ENCODE peak calls at places on chromosomes 13 and 19, in ten cellular contexts. J is CD4-positive, alpha-beta memory T cell; B is activated CD8-positive, alpha-beta memory T cell treated with anti-CD3 and anti-CD28 coated beads for 1 hour; A is pancreas; Y is stimulated activated CD8-positive, alpha-beta memory T cell treated with anti-CD3 and anti-CD28 coated beads, Interleukin-7, amount 100 ng/mL, for 24 hours; D is activated CD4-positive, alpha-beta memory T cell treated with anti-CD3 and anti-CD28 coated beads, Interleukin-2, amount 10 ng/mL, durations not matched to agents 7 days and 5 days; K is effector CD8-positive, alpha-beta T cell; W is breast epithelium; P is stimulated activated CD4-positive, alpha-beta T cell treated with anti-CD3 and anti-CD28 coated beads, Interleukin-15, amount 100 ng/mL, for 24 hours; S is iris pigment epithelial cell. O is an unnamed sample.

GRCh38 chr13:27654816-27655215 is 33.1 kb downstream of the POLR1D start:
- DNase-seq in B (no peak), K (no peak), D (no peak), A (no peak), P (no peak), W (no peak), Y (no peak), J (no peak), S (no peak), O (no peak)

GRCh38 chr13:102328909-102329308 is 72.9 kb downstream of the FGF14 start:
- DNase-seq in Y (no peak), W (no peak), P (no peak), D (no peak), K (no peak), J (no peak), S (no peak), B (no peak), A (no peak), O (no peak)

GRCh38 chr19:6060600-6061391 is 49.5 kb downstream of the RFX2 start:
- DNase-seq in J (peak; percentile 80), P (peak; percentile 53), W (peak; percentile 56), A (no peak), S (peak; percentile 58), K (no peak), D (peak; percentile 55), Y (no peak), B (peak; percentile 10), O (no peak)

GRCh38 chr13:36919206-36919832 is 719 bp downstream of the SMAD9 start:
- DNase-seq in Y (no peak), W (no peak), J (no peak), P (peak; percentile 17), S (peak; percentile 22), K (no peak), A (peak; percentile 23), D (no peak), B (no peak), O (peak; percentile 26)

GRCh38 chr19:47247308-47247990 is 8.9 kb upstream of the CCDC9 start:
- DNase-seq in W (peak; percentile 68), B (peak; percentile 70), P (peak; percentile 88), K (peak; percentile 76), J (peak; percentile 68), A (peak; percentile 82), Y (peak; percentile 70), S (peak; percentile 73), D (peak; percentile 84), O (peak; percentile 23)

GRCh38 chr13:92512852-92513251 is 713.8 kb upstream of the GPC6 start:
- DNase-seq in S (no peak), K (no peak), Y (no peak), W (no peak), J (no peak), A (no peak), P (no peak), D (no peak), B (no peak), O (no peak)

GRCh38 chr19:41298327-41298964 is 11.5 kb upstream of the CCDC97 start:
- DNase-seq in Y (no peak), P (no peak), D (no peak), K (no peak), J (peak; percentile 80), W (peak; percentile 80), B (no peak), A (no peak), S (peak; percentile 81), O (no peak)

GRCh38 chr19:5253403-5254110 is 87.1 kb downstream of the PTPRS start:
- DNase-seq in Y (no peak), B (no peak), J (no peak), A (no peak), S (peak; percentile 39), W (no peak), D (no peak), P (no peak), K (no peak), O (no peak)

GRCh38 chr19:11987405-11988231 is 22.8 kb downstream of the ZNF763 start:
- DNase-seq in P (peak; percentile 99), S (peak; percentile 96), K (peak; percentile 88), B (peak; percentile 87), J (peak; percentile 92), D (peak; percentile 94), A (peak; percentile 94), W (peak; percentile 94), Y (peak; percentile 91), O (no peak)

GRCh38 chr19:31897292-31897691 is 448.1 kb upstream of the ZNF507 start:
- DNase-seq in P (no peak), W (peak; percentile 26), S (no peak), A (no peak), K (no peak), D (no peak), Y (no peak), B (no peak), J (no peak), O (no peak)

GRCh38 chr19:21197589-21198295 is 55.9 kb downstream of the ZNF431 start:
- DNase-seq in W (no peak), K (no peak), A (no peak), D (no peak), J (no peak), P (no peak), Y (no peak), S (peak; percentile 71), B (no peak), O (no peak)

GRCh38 chr19:11195169-11195568 is 2.2 kb downstream of the KANK2 start:
- DNase-seq in D (no peak), J (no peak), K (no peak), W (no peak), P (no peak), A (peak; percentile 40), Y (no peak), S (peak; percentile 38), B (no peak), O (no peak)

GRCh38 chr19:53102701-53103140 is 501 bp downstream of the ZNF160 start:
- DNase-seq in S (peak; percentile 49), Y (no peak), J (peak; percentile 59), P (peak; percentile 59), D (peak; percentile 61), A (peak; percentile 46), W (no peak), B (peak; percentile 2), K (no peak), O (no peak)

GRCh38 chr13:109272595-109273325 is 513.6 kb downstream of the IRS2 start:
- DNase-seq in D (no peak), S (peak; percentile 49), P (no peak), W (no peak), K (no peak), B (no peak), Y (no peak), A (no peak), J (no peak), O (no peak)

GRCh38 chr13:93226623-93227279 is at the start of gene GPC6:
- DNase-seq in K (no peak), J (no peak), W (no peak), P (no peak), Y (no peak), A (no peak), D (no peak), B (no peak), S (peak; percentile 93), O (peak; percentile 96)

GRCh38 chr13:35768126-35768525 is 291.6 kb upstream of the MAB21L1 start:
- DNase-seq in B (no peak), D (no peak), J (no peak), K (no peak), Y (no peak), W (no peak), P (no peak), S (no peak), A (no peak), O (peak; percentile 97)

GRCh38 chr19:38210458-38210987 is 13.5 kb downstream of the DPF1 start:
- DNase-seq in A (no peak), K (no peak), Y (no peak), P (no peak), W (peak; percentile 22), B (no peak), J (no peak), S (no peak), D (no peak), O (peak; percentile 42)

GRCh38 chr13:29589967-29590366 is 5.5 kb downstream of the SLC7A1 start:
- DNase-seq in B (no peak), J (no peak), Y (no peak), A (no peak), S (no peak), P (no peak), D (no peak), K (no peak), W (no peak), O (no peak)

GRCh38 chr13:95404141-95404882 is 103.1 kb upstream of the ABCC4 start:
- DNase-seq in Y (peak; percentile 58), J (peak; percentile 68), P (peak; percentile 82), S (peak; percentile 74), A (peak; percentile 86), B (peak; percentile 66), D (peak; percentile 79), W (peak; percentile 40), K (peak; percentile 65), O (peak; percentile 53)

GRCh38 chr13:95641961-95642621 is 2.4 kb downstream of the DZIP1 start:
- DNase-seq in K (no peak), Y (no peak), J (no peak), D (no peak), A (peak; percentile 45), P (peak; percentile 27), B (no peak), S (peak; percentile 70), W (no peak), O (no peak)

GRCh38 chr13:95411641-95412040 is 110.4 kb upstream of the ABCC4 start:
- DNase-seq in B (no peak), W (no peak), D (no peak), Y (no peak), A (no peak), J (no peak), P (no peak), K (no peak), S (no peak), O (no peak)

GRCh38 chr19:32642771-32643170 is 32.2 kb downstream of the ANKRD27 start:
- DNase-seq in W (no peak), D (peak; percentile 69), B (peak; percentile 33), Y (peak; percentile 21), K (peak; percentile 42), A (no peak), J (peak; percentile 81), P (peak; percentile 74), S (no peak), O (no peak)

GRCh38 chr13:36332986-36333385 is 13.2 kb downstream of the SPART start:
- DNase-seq in P (no peak), D (no peak), S (peak; percentile 60), A (no peak), Y (no peak), J (no peak), B (no peak), K (no peak), W (no peak), O (no peak)

GRCh38 chr13:30164141-30164540 is 143.2 kb downstream of the KATNAL1 start:
- DNase-seq in S (no peak), P (no peak), D (no peak), B (no peak), J (no peak), A (no peak), K (no peak), Y (no peak), W (no peak), O (no peak)

GRCh38 chr19:19540707-19541515 is 2.8 kb downstream of the CILP2 start:
- DNase-seq in P (peak; percentile 88), A (peak; percentile 55), S (peak; percentile 50), K (peak; percentile 65), B (peak; percentile 56), Y (peak; percentile 62), W (peak; percentile 48), D (peak; percentile 78), J (peak; percentile 86), O (no peak)

GRCh38 chr19:40682431-40682964 is 8.0 kb downstream of the NUMBL start:
- DNase-seq in Y (no peak), J (no peak), B (no peak), S (no peak), D (no peak), P (no peak), A (no peak), K (no peak), W (no peak), O (no peak)

GRCh38 chr13:20141238-20142018 is 19.4 kb downstream of the GJA3 start:
- DNase-seq in Y (no peak), K (no peak), W (no peak), S (no peak), D (no peak), A (no peak), J (no peak), P (no peak), B (no peak), O (no peak)

GRCh38 chr19:21698215-21698614 is 69.2 kb downstream of the ZNF100 start:
- DNase-seq in P (no peak), A (no peak), S (peak; percentile 31), Y (no peak), W (no peak), J (peak; percentile 29), D (no peak), B (no peak), K (no peak), O (no peak)